ENCODE peak calls at places on chromosomes 7 and 10, in six cellular contexts. W is brain microvascular endothelial cell; P is midbrain; T is activated CD8-positive, alpha-beta memory T cell treated with anti-CD3 and anti-CD28 coated beads, Interleukin-2, amount 50 U/mL, for 48 hours; Z is putamen; O is ascending aorta. K is an unnamed sample.

GRCh38 chr7:33336820-33337219 is 207.5 kb downstream of the BBS9 start:
- DNase-seq in W (no peak), O (no peak), P (no peak), Z (no peak), T (no peak), K (no peak)

GRCh38 chr10:98309366-98310355 is 41.7 kb upstream of the LOXL4 start:
- DNase-seq in P (peak), Z (peak), T (peak), W (peak), O (peak), K (no peak)

GRCh38 chr10:131825150-131825907 is 75.5 kb upstream of the PPP2R2D start:
- DNase-seq in Z (no peak), P (no peak), O (no peak), W (peak), T (no peak), K (no peak)

GRCh38 chr10:69893271-69893900 is 91.7 kb downstream of the COL13A1 start:
- DNase-seq in T (no peak), Z (no peak), W (no peak), P (no peak), O (no peak), K (no peak)

GRCh38 chr7:137661634-137662033 is 185.1 kb downstream of the DGKI start:
- DNase-seq in P (no peak), O (no peak), T (no peak), W (no peak), Z (no peak), K (no peak)

GRCh38 chr10:112299456-112299855 is 16.3 kb downstream of the TECTB start:
- DNase-seq in Z (no peak), W (no peak), T (no peak), O (no peak), P (no peak), K (no peak)

GRCh38 chr10:63896992-63897391 is 375.8 kb downstream of the REEP3 start:
- DNase-seq in P (no peak), T (no peak), W (no peak), Z (peak), O (no peak), K (no peak)

GRCh38 chr10:74035324-74035723 is 37.4 kb downstream of the VCL start:
- DNase-seq in P (no peak), Z (no peak), T (no peak), W (no peak), O (no peak), K (no peak)

GRCh38 chr7:84196007-84196551 is 1.5 kb upstream of the SEMA3A start:
- DNase-seq in W (no peak), P (peak), O (no peak), Z (no peak), T (no peak), K (no peak)

GRCh38 chr10:124517466-124517865 is 55.8 kb downstream of the LHPP start:
- DNase-seq in T (no peak), P (peak), Z (no peak), W (no peak), O (no peak), K (no peak)

GRCh38 chr10:3908183-3908582 is 123.2 kb upstream of the KLF6 start:
- DNase-seq in W (no peak), T (no peak), P (no peak), O (no peak), Z (no peak), K (no peak)

GRCh38 chr7:130096243-130096827 is 26.0 kb downstream of the KLHDC10 start:
- DNase-seq in P (peak), Z (no peak), T (no peak), O (no peak), W (no peak), K (no peak)

GRCh38 chr7:90625562-90625961 is 29.4 kb downstream of the CDK14 start:
- DNase-seq in P (peak), O (no peak), W (peak), T (no peak), Z (no peak), K (no peak)

GRCh38 chr10:30812018-30812851 is 182.7 kb upstream of the LYZL2 start:
- DNase-seq in T (no peak), P (no peak), W (peak), O (peak), Z (peak), K (no peak)

GRCh38 chr7:15685358-15686181 is 913 bp downstream of the MEOX2 start:
- DNase-seq in T (no peak), P (no peak), W (no peak), Z (no peak), O (peak), K (no peak)

GRCh38 chr10:6416892-6417512 is 163.1 kb downstream of the PRKCQ start:
- DNase-seq in W (peak), O (no peak), T (no peak), P (peak), Z (peak), K (no peak)

GRCh38 chr7:48472640-48473039 is 301.4 kb downstream of the ABCA13 start:
- DNase-seq in Z (no peak), O (no peak), P (no peak), T (no peak), W (no peak), K (no peak)

GRCh38 chr7:157357129-157358040 is 20.6 kb downstream of the DNAJB6 start:
- DNase-seq in O (no peak), T (no peak), W (no peak), Z (no peak), P (no peak), K (no peak)

GRCh38 chr10:126508535-126509040 is 120.3 kb upstream of the ADAM12 start:
- DNase-seq in W (no peak), O (no peak), P (no peak), Z (no peak), T (no peak), K (no peak)

K was measured in SIG-M5.